ENCODE peak calls at places on chromosomes 3 and 15, in nine cellular contexts. S is NCI-H1092; Y is cardiac fibroblast; C is neural crest cell; P is NB4; Q is HT1080; N is stimulated activated CD4-positive, alpha-beta T cell treated with anti-CD3 and anti-CD28 coated beads, Interleukin-15, amount 100 ng/mL, for 1 hour; O is CD4-positive, CD25-positive, alpha-beta regulatory T cell; T is amniotic stem cell. Z is an unnamed sample.
A peak's percentile ranks its signal among the peaks of the same experiment; 100 is the strongest.

GRCh38 chr3:170410428-170411029 is 8.1 kb upstream of the CLDN11 start:
- DNase-seq in S (peak; percentile 6), Y (peak; percentile 50), C (no peak), P (peak; percentile 35), Q (peak; percentile 52), N (no peak), O (no peak), T (no peak), Z (peak; percentile 56)

GRCh38 chr3:73150369-73150768 is 88.9 kb downstream of the EBLN2 start:
- DNase-seq in S (no peak), Y (no peak), C (no peak), P (no peak), Q (no peak), N (no peak), O (no peak), T (no peak), Z (no peak)

GRCh38 chr3:67642734-67643133 is 11.7 kb downstream of the SUCLG2 start:
- DNase-seq in S (no peak), Y (no peak), C (no peak), P (no peak), Q (no peak), N (no peak), O (no peak), T (no peak), Z (no peak)

GRCh38 chr15:82952156-82953081 is at the start of gene HOMER2:
- DNase-seq in S (no peak), Y (peak; percentile 11), C (peak; percentile 8), P (peak; percentile 35), Q (no peak), N (no peak), O (no peak), T (no peak), Z (peak; percentile 5)

GRCh38 chr15:31799711-31800321 is 230.5 kb upstream of the CHRNA7 start:
- DNase-seq in S (no peak), Y (no peak), C (no peak), P (no peak), Q (peak; percentile 19), N (no peak), O (no peak), T (no peak), Z (peak; percentile 72)

GRCh38 chr3:181330257-181330656 is 340.7 kb upstream of the DNAJC19 start:
- DNase-seq in S (no peak), Y (no peak), C (no peak), P (no peak), Q (no peak), N (no peak), O (no peak), T (no peak), Z (no peak)

GRCh38 chr3:30167511-30168135 is 438.8 kb upstream of the TGFBR2 start:
- DNase-seq in S (no peak), Y (no peak), C (no peak), P (no peak), Q (peak; percentile 62), N (no peak), O (no peak), T (no peak), Z (peak; percentile 60)

GRCh38 chr3:149489060-149489690 is 14.7 kb downstream of the TM4SF4 start:
- DNase-seq in S (no peak), Y (peak; percentile 50), C (no peak), P (peak; percentile 22), Q (no peak), N (no peak), O (no peak), T (no peak), Z (no peak)

GRCh38 chr3:73148653-73149052 is 87.2 kb downstream of the EBLN2 start:
- DNase-seq in S (no peak), Y (peak; percentile 6), C (no peak), P (no peak), Q (no peak), N (no peak), O (no peak), T (no peak), Z (no peak)

Z was measured in fibroblast of mammary gland.